ENCODE peak calls at places on chromosomes 2 and 18, in five cellular contexts. L is K562, B is A549, M is HepG2, Z is GM12878. U is an unnamed sample.

GRCh38 chr2:241228081-241228859 is 39.8 kb downstream of the ANO7 start:
- DNase-seq in Z (no peak), B (no peak), M (no peak), L (peak), U (no peak)

GRCh38 chr2:133097666-133098065 is 427.7 kb upstream of the LYPD1 start:
- DNase-seq in M (no peak), Z (no peak), L (no peak), B (no peak), U (no peak)

GRCh38 chr2:207970138-207970824 is 55.0 kb downstream of the PLEKHM3 start:
- DNase-seq in L (no peak), Z (no peak), M (peak), B (no peak), U (no peak)

GRCh38 chr2:227643990-227644551 is 22.5 kb upstream of the SCYGR5 start:
- DNase-seq in B (peak), Z (no peak), M (peak), L (no peak), U (no peak)

GRCh38 chr2:36702781-36703180 is 6.3 kb downstream of the VIT start:
- DNase-seq in Z (no peak), L (no peak), B (no peak), M (no peak), U (no peak)

GRCh38 chr2:117321816-117322215 is 492.7 kb upstream of the DDX18 start:
- DNase-seq in M (no peak), Z (no peak), B (no peak), L (no peak), U (no peak)

GRCh38 chr2:59745085-59745484 is 808.4 kb downstream of the BCL11A start:
- DNase-seq in Z (no peak), M (no peak), L (no peak), B (no peak), U (no peak)

GRCh38 chr2:181063696-181064095 is 83.3 kb downstream of the UBE2E3 start:
- DNase-seq in M (no peak), L (no peak), Z (no peak), B (no peak), U (no peak)

GRCh38 chr2:46871976-46872381 is 43.6 kb downstream of the MCFD2 start:
- DNase-seq in M (no peak), Z (no peak), B (no peak), L (no peak), U (no peak)

GRCh38 chr2:186130678-186131511 is 355.2 kb upstream of the ZC3H15 start:
- DNase-seq in M (no peak), Z (no peak), L (no peak), B (no peak), U (no peak)

GRCh38 chr2:88613921-88614320 is 13.3 kb downstream of the EIF2AK3 start:
- DNase-seq in B (no peak), Z (no peak), M (no peak), L (no peak), U (no peak)

GRCh38 chr2:567865-568638 is 109.2 kb downstream of the TMEM18 start:
- DNase-seq in B (no peak), L (no peak), M (no peak), Z (no peak), U (no peak)

GRCh38 chr2:240395896-240396622 is 39.4 kb upstream of the GPC1 start:
- DNase-seq in L (no peak), Z (no peak), M (no peak), B (no peak), U (no peak)

GRCh38 chr2:95346236-95346737 is 49.1 kb downstream of the KCNIP3 start:
- DNase-seq in L (peak), Z (no peak), M (no peak), B (peak), U (no peak)

GRCh38 chr2:38751847-38752410 is 768 bp upstream of the SRSF7 start:
- DNase-seq in B (peak), L (peak), Z (no peak), M (peak), U (no peak)

GRCh38 chr18:31386683-31387082 is 10.1 kb downstream of the DSG4 start:
- DNase-seq in B (no peak), M (no peak), L (no peak), Z (no peak), U (no peak)

GRCh38 chr2:134327367-134327766 is 73.5 kb downstream of the MGAT5 start:
- DNase-seq in Z (no peak), L (no peak), M (no peak), B (no peak), U (no peak)

GRCh38 chr2:191301971-191302370 is 56.8 kb downstream of the MYO1B start:
- DNase-seq in Z (no peak), B (no peak), M (no peak), L (no peak), U (no peak)

GRCh38 chr18:56955490-56955889 is 191.4 kb upstream of the BOD1L2 start:
- DNase-seq in B (no peak), M (no peak), Z (no peak), L (no peak), U (no peak)

GRCh38 chr18:56953444-56953843 is 193.4 kb upstream of the BOD1L2 start:
- DNase-seq in Z (no peak), B (no peak), L (no peak), M (no peak), U (no peak)

DNA sequence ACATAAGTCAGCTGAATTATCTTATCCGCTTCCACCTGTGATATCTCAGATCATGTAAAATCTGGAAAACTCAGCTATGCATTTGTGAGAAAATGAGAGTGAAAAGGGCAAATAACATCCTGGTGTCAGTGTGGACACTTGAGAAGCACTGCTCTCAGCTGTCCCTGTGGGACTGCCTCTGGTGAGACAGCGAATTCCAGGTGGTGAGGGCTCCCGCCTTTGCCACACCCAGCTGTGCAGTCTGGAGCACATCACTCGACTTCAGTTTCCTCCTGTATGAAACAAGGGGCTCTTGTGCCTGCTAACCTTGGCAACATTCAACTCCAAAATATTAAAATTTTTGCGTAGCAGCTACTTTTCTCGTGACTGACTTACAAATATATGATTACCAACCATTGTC is 194.9 kb upstream of the BOD1L2 start:
- DNase-seq in Z (no peak), B (peak), M (no peak), L (no peak), U (no peak)
- TF ChIP-seq ESRRA in Z (no peak), B (no peak), M (no peak), L (no peak), U (no peak)

DNA sequence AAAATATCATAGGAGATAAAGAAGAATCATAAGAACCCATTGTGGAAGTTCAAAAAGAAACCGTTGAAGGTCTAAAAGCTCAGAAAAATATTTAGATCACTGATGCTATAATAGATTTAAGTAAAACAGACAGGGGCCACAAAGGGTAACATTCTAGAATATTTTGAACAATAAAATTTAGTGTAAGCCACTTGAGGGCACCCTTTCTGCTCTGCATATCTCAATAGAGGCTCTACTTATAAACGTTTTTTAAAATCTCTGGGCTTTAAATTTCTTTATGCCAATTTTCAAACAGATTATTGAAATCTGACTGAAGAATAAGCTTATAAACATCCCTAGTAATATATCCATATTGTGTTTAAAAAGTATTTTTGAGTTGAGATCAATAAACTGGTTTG is 57.6 kb upstream of the IL1RL1 start:
- DNase-seq in M (no peak), Z (no peak), B (no peak), L (no peak), U (no peak)
- TF ChIP-seq CTCF in M (no peak), Z (peak), B (peak), L (no peak), U (no peak)

GRCh38 chr2:98924038-98924437 is 12.0 kb downstream of the CRACDL start:
- DNase-seq in Z (no peak), B (no peak), M (no peak), L (no peak), U (no peak)
- TF ChIP-seq ESRRA in Z (no peak), B (no peak), M (no peak), L (no peak), U (no peak)

DNA sequence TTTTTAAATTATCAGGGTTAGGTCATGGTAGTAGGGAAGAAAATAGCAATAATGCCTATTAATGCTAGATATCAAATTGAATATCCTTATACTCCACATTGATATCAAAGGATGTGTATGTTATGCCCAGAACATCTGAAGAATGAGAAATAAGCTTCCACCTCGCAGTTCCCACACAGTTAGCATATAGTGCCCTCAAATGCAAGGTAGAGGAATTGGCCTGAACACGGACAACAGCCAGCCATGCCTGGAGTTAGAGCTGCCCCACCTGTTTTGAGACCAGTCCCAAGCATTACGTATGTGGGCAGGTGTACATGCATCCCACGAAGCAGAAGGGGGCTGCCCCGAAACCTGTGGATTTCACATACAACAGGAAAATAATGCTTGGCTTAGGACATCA is 79.6 kb downstream of the SUMO1 start:
- DNase-seq in B (peak), Z (no peak), L (no peak), M (no peak), U (no peak)
- TF ChIP-seq CTCF in B (peak), Z (no peak), L (no peak), M (peak), U (no peak)

DNA sequence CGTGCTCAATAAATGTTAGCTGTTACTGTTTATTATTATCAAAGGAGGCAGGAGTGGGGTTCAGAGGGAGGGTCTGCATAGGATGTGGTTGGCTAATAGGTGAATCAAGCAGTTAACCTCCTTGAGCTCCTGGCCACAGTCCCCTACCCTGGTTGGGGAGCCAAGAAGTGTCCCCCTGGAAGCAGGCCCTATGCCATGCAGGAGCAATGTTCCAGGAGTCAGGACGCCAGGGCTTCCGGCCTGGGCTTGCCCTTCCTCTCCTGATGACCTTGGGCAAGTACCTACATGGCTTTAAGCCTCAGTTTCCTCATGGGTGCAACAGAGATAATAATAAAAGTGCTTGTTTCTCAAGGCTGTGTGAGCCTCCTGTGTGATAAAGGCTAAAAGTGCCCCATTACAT is 84.9 kb downstream of the DYSF start:
- DNase-seq in M (no peak), B (no peak), Z (no peak), L (no peak), U (peak)
- TF ChIP-seq ESRRA in M (no peak), B (no peak), Z (no peak), L (no peak), U (no peak)

DNA sequence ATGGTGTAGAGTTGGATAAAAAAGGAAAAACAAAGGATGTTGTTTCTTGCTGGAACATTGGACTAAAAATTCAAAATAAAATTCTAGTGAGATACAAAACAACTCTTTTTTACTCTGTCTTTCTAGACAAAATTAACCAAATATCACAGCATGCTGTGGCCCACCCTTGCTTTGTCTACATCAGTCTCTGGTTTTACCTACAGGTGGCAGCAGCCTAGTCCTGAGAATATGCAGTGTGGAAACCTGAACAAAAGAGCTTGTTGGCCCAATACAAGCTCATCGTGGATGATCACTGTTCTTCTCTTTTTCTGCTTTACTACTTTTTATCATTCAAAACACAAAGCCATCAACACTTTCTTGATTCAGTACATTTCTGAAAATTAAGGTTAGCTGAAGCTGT is 210.4 kb downstream of the CDH19 start:
- DNase-seq in B (no peak), Z (no peak), M (no peak), L (no peak), U (no peak)
- TF ChIP-seq CTCF in B (no peak), Z (no peak), M (no peak), L (no peak), U (no peak)

U was measured in WTC11.